ENCODE peak calls at places on chromosomes 5 and 9, in seven cellular contexts. N is prostate gland, B is spleen, Q is SK-N-SH, A is esophagus muscularis mucosa, D is GM23338, V is HCT116. E is an unnamed sample.

GRCh38 chr9:94827584-94828304 is 101.2 kb downstream of the AOPEP start:
- DNase-seq in N (peak; percentile 10), B (no peak), Q (no peak), A (peak; percentile 86), D (no peak), V (no peak), E (no peak)

GRCh38 chr9:32969270-32969669 is 32.2 kb downstream of the APTX start:
- DNase-seq in N (no peak), B (no peak), Q (no peak), A (no peak), D (peak; percentile 17), V (no peak), E (no peak)

GRCh38 chr9:131650254-131650653 is 89.6 kb downstream of the RAPGEF1 start:
- DNase-seq in N (no peak), B (no peak), Q (no peak), A (no peak), D (no peak), V (no peak), E (no peak)

GRCh38 chr5:128455861-128456361 is 82.1 kb downstream of the FBN2 start:
- DNase-seq in N (no peak), B (no peak), Q (no peak), A (no peak), D (no peak), V (no peak), E (no peak)

GRCh38 chr5:115758356-115758755 is 58.1 kb downstream of the CDO1 start:
- DNase-seq in N (no peak), B (no peak), Q (no peak), A (no peak), D (no peak), V (no peak), E (no peak)

GRCh38 chr9:135888126-135888765 is 19.1 kb downstream of the CAMSAP1 start:
- DNase-seq in N (no peak), B (peak; percentile 47), Q (no peak), A (no peak), D (no peak), V (no peak), E (no peak)

GRCh38 chr9:29393064-29393463 is 1819.8 kb upstream of the C9orf72 start:
- DNase-seq in N (no peak), B (no peak), Q (no peak), A (no peak), D (no peak), V (no peak), E (no peak)

GRCh38 chr5:113027431-113027830 is 50.8 kb downstream of the DCP2 start:
- DNase-seq in N (no peak), B (no peak), Q (no peak), A (no peak), D (peak; percentile 20), V (no peak), E (no peak)

GRCh38 chr9:114894801-114895433 is 35.5 kb downstream of the TNFSF8 start:
- DNase-seq in N (no peak), B (no peak), Q (no peak), A (peak; percentile 89), D (peak; percentile 62), V (no peak), E (no peak)

GRCh38 chr9:132595319-132595718 is 12.9 kb downstream of the BARHL1 start:
- DNase-seq in N (no peak), B (no peak), Q (no peak), A (no peak), D (no peak), V (no peak), E (no peak)

GRCh38 chr9:135069556-135070197 is 17.8 kb upstream of the OLFM1 start:
- DNase-seq in N (no peak), B (peak; percentile 50), Q (no peak), A (no peak), D (no peak), V (no peak), E (peak; percentile 49)

GRCh38 chr5:112914584-112914983 is 7.4 kb downstream of the REEP5 start:
- DNase-seq in N (no peak), B (no peak), Q (no peak), A (no peak), D (no peak), V (no peak), E (no peak)

GRCh38 chr5:157750320-157750719 is 6.8 kb downstream of the LSM11 start:
- DNase-seq in N (no peak), B (no peak), Q (no peak), A (no peak), D (no peak), V (no peak), E (no peak)

GRCh38 chr9:78821126-78821822 is 524.3 kb downstream of the PSAT1 start:
- DNase-seq in N (no peak), B (no peak), Q (peak; percentile 55), A (no peak), D (peak; percentile 68), V (peak; percentile 24), E (no peak)

GRCh38 chr9:94870793-94871558 is 144.5 kb downstream of the AOPEP start:
- DNase-seq in N (no peak), B (no peak), Q (no peak), A (no peak), D (no peak), V (no peak), E (no peak)

DNA sequence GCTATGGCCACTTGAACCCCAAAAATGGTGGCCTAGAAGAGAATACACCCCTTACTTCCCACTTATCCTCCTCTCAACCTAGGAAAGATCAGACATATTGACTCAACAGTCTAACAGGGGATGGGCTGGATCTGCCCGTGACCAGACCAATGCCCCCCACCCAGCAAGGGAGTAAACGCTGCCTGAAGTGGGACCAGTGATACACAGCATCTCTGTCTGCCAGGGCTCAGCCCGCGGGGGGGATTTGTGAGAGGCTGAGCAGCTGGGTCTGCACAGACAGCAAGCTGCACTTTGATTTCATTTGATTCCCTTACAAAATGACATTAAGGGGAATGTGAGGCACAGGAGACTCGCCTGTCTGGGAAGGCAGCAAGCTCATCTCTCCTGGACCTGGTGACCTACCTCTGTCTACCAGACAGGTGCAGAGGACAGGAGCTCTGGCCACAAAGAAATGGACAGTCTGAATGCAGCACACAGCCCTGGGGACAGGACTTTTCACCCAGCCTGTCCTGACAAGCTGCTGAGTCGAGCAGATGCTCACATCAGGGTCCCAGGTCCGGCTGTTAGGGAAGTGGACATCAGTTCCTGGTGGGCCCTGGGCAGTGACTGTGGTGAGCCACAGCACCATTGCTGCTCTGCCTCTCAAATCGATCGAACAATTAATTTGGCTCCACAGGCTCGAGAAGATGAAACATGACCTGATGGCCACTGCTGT is 79.9 kb downstream of the RGS3 start:
- DNase-seq in N (no peak), B (peak; percentile 60), Q (no peak), A (no peak), D (no peak), V (no peak), E (no peak)
- H3K4me1 ChIP-seq in N (no peaks in the 10 kb centered on the region), B (peaks cover 33% of the 10 kb centered on the region), Q (peaks cover 40% of the 10 kb centered on the region), A (peaks cover 41% of the 10 kb centered on the region), D (peaks cover 5% of the 10 kb centered on the region), V (peaks cover 2% of the 10 kb centered on the region), E (no peaks in the 10 kb centered on the region)

DNA sequence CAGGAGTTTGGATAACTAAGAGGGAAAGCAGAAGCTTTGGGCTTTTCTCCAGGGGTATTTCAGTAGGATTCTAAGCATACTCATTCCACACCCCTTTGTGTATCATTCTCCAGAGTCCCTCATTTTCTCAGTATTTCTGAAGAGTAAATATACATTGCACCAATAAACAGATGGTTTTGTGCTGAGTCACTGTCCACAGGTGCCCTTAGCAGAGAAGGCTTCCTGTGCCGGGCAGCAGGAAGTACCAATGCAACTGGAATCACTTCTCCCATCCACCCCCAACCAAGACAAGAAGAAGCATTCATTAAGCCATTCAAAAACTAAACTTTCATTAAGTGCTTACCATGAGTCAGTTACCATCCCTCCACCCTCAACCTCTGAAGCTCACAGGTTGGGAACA is 3.6 kb upstream of the CCNJL start:
- DNase-seq in N (peak; percentile 39), B (no peak), Q (no peak), A (no peak), D (no peak), V (peak; percentile 68), E (no peak)
- TF ChIP-seq POLR2AphosphoS5 in N (peak; percentile 58), B (no peak), Q (no peak), A (no peak), D (no peak), V (no peak), E (no peak)

GRCh38 chr5:173855995-173856656 is 32.0 kb upstream of the CPEB4 start:
- DNase-seq in N (no peak), B (no peak), Q (no peak), A (no peak), D (no peak), V (no peak), E (no peak)

GRCh38 chr5:173857231-173857630 is 30.9 kb upstream of the CPEB4 start:
- DNase-seq in N (no peak), B (no peak), Q (peak; percentile 63), A (no peak), D (no peak), V (no peak), E (no peak)

GRCh38 chr5:173858675-173859121 is 29.5 kb upstream of the CPEB4 start:
- DNase-seq in N (no peak), B (no peak), Q (no peak), A (no peak), D (no peak), V (no peak), E (no peak)

GRCh38 chr5:173859315-173860038 is 28.7 kb upstream of the CPEB4 start:
- DNase-seq in N (no peak), B (no peak), Q (no peak), A (no peak), D (no peak), V (no peak), E (no peak)

DNA sequence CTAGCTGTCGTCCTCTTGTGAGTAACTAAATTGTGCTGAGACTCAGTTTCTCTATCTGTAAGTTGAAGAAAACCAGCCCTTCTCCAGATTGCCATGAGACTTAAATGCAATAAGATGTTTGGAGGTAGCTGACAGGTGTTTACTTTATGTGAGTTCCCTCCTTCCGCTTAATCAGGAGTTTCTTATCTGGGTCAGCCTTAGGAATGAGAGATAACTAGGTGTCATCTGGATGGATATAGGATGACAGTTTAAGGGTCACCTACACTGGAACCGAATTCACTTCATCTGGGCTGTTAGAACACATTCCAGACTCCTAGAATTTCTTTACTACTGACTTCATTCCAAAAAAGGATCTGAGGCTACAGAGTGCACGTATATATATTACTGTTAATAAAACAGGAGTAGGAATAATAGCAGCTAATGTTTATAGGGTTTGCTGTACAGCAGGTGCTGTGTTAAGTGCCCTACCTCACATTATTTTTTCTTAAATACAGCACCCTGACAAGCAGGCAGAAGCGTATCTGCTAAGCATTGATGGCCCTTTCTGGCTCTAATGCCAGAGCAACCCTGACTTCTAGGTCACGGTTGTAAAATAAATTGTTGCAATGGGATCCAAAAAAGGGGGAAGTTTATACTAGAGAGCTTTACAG is 30.0 kb upstream of the CPEB4 start:
- DNase-seq in N (no peak), B (no peak), Q (no peak), A (no peak), D (no peak), V (no peak), E (no peak)
- H3K4me1 ChIP-seq in N (no peaks in the 10 kb centered on the region), B (peaks cover 9% of the 10 kb centered on the region), Q (peaks cover 9% of the 10 kb centered on the region), A (peaks cover 14% of the 10 kb centered on the region), D (no peaks in the 10 kb centered on the region), V (no peaks in the 10 kb centered on the region), E (no peaks in the 10 kb centered on the region)

GRCh38 chr5:108340131-108340530 is 41.8 kb downstream of the FBXL17 start:
- DNase-seq in N (no peak), B (no peak), Q (no peak), A (no peak), D (no peak), V (no peak), E (no peak)

GRCh38 chr5:108344103-108344822 is 37.6 kb downstream of the FBXL17 start:
- DNase-seq in N (no peak), B (no peak), Q (no peak), A (no peak), D (no peak), V (no peak), E (no peak)

GRCh38 chr5:108341866-108342265 is 40.0 kb downstream of the FBXL17 start:
- DNase-seq in N (no peak), B (no peak), Q (no peak), A (no peak), D (no peak), V (no peak), E (no peak)

GRCh38 chr5:108345541-108346171 is 36.2 kb downstream of the FBXL17 start:
- DNase-seq in N (no peak), B (no peak), Q (peak; percentile 12), A (no peak), D (peak; percentile 68), V (peak; percentile 13), E (no peak)
- TF ChIP-seq POLR2AphosphoS5 in N (no peak), B (no peak), Q (no peak), A (no peak), D (no peak), V (no peak), E (no peak)